ENCODE peak calls at places on chromosomes 6 and 20, in nine cellular contexts. N, D, J, U, T, G, M, O and S are unnamed samples.

GRCh38 chr6:43172127-43173007 is 1.3 kb downstream of the SRF start:
- DNase-seq in N (peak), D (peak), J (peak), U (peak), T (no peak), G (peak), M (peak), O (peak), S (peak)

GRCh38 chr20:14799671-14800070 is 462.3 kb upstream of the FLRT3 start:
- DNase-seq in N (no peak), D (no peak), J (no peak), U (no peak), T (no peak), G (no peak), M (no peak), O (no peak), S (no peak)

GRCh38 chr20:4910951-4911350 is 90.4 kb downstream of the SLC23A2 start:
- DNase-seq in N (no peak), D (no peak), J (no peak), U (no peak), T (no peak), G (no peak), M (no peak), O (no peak), S (no peak)

GRCh38 chr20:8527998-8528397 is 395.9 kb downstream of the PLCB1 start:
- DNase-seq in N (no peak), D (peak), J (no peak), U (peak), T (no peak), G (no peak), M (no peak), O (no peak), S (no peak)

GRCh38 chr20:46651091-46651962 is at the start of gene SLC13A3:
- DNase-seq in N (no peak), D (no peak), J (peak), U (no peak), T (no peak), G (no peak), M (no peak), O (no peak), S (no peak)

GRCh38 chr6:365835-366234 is 25.7 kb upstream of the IRF4 start:
- DNase-seq in N (no peak), D (no peak), J (no peak), U (no peak), T (no peak), G (no peak), M (no peak), O (no peak), S (no peak)

GRCh38 chr20:56628873-56629463 is at the start of gene TFAP2C:
- DNase-seq in N (no peak), D (no peak), J (peak), U (no peak), T (no peak), G (no peak), M (peak), O (peak), S (peak)

GRCh38 chr6:147063469-147064031 is 140.7 kb upstream of the STXBP5 start:
- DNase-seq in N (no peak), D (peak), J (no peak), U (no peak), T (no peak), G (no peak), M (no peak), O (no peak), S (no peak)

GRCh38 chr20:1266167-1266973 is at the start of gene SNPH:
- DNase-seq in N (peak), D (peak), J (peak), U (peak), T (no peak), G (peak), M (peak), O (peak), S (peak)

GRCh38 chr20:45011108-45011526 is 44.8 kb downstream of the STK4 start:
- DNase-seq in N (peak), D (peak), J (peak), U (peak), T (no peak), G (peak), M (peak), O (no peak), S (no peak)

GRCh38 chr20:17825949-17826843 is 126.4 kb downstream of the BANF2 start:
- DNase-seq in N (no peak), D (peak), J (no peak), U (no peak), T (no peak), G (no peak), M (no peak), O (no peak), S (no peak)

GRCh38 chr20:48958743-48959142 is 37.2 kb downstream of the ARFGEF2 start:
- DNase-seq in N (no peak), D (no peak), J (no peak), U (no peak), T (no peak), G (no peak), M (no peak), O (no peak), S (no peak)

GRCh38 chr6:11495565-11496145 is 41.9 kb upstream of the TMEM170B start:
- DNase-seq in N (no peak), D (no peak), J (no peak), U (no peak), T (no peak), G (no peak), M (no peak), O (no peak), S (no peak)

GRCh38 chr6:166776571-166776970 is 149.5 kb upstream of the RPS6KA2 start:
- DNase-seq in N (no peak), D (no peak), J (peak), U (no peak), T (no peak), G (peak), M (no peak), O (no peak), S (no peak)

GRCh38 chr6:34025112-34025807 is 120.6 kb downstream of the GRM4 start:
- DNase-seq in N (no peak), D (no peak), J (no peak), U (no peak), T (no peak), G (no peak), M (no peak), O (no peak), S (no peak)

GRCh38 chr6:130674604-130675003 is 152.6 kb upstream of the SMLR1 start:
- DNase-seq in N (no peak), D (no peak), J (no peak), U (peak), T (no peak), G (no peak), M (no peak), O (no peak), S (no peak)

GRCh38 chr6:133741375-133741861 is 147.5 kb upstream of the TCF21 start:
- DNase-seq in N (no peak), D (peak), J (no peak), U (no peak), T (no peak), G (no peak), M (peak), O (no peak), S (no peak)

GRCh38 chr20:58492795-58493538 is 22.2 kb downstream of the APCDD1L start:
- DNase-seq in N (no peak), D (no peak), J (no peak), U (no peak), T (no peak), G (no peak), M (no peak), O (no peak), S (no peak)

GRCh38 chr20:58700823-58701222 is 8.2 kb downstream of the NPEPL1 start:
- DNase-seq in N (no peak), D (no peak), J (no peak), U (no peak), T (no peak), G (no peak), M (no peak), O (no peak), S (no peak)